ENCODE peak calls at places on chromosomes 12 and 14, in eight cellular contexts. F is EL; M is ELR; H is H9; V is left cardiac atrium; G is immature natural killer cell; J is stimulated activated naive CD4-positive, alpha-beta T cell treated with Interleukin-2 at 50 U/mL for 16 hours; I is activated CD4-positive, alpha-beta T cell treated with anti-CD3 and anti-CD28 coated beads, Interleukin-2, amount 10 ng/mL, durations not matched to agents 7 days and 5 days. A is an unnamed sample.

GRCh38 chr12:52215587-52216031 is 17.4 kb upstream of the KRT7 start:
- DNase-seq in F (peak), M (peak), H (no peak), V (no peak), G (no peak), J (no peak), I (no peak), A (no peak)

GRCh38 chr14:95562892-95563685 is 28.2 kb downstream of the GLRX5 start:
- DNase-seq in F (peak), M (no peak), H (no peak), V (no peak), G (no peak), J (no peak), I (no peak), A (peak)

GRCh38 chr14:68283378-68284123 is 464.0 kb downstream of the RAD51B start:
- DNase-seq in F (no peak), M (no peak), H (no peak), V (peak), G (peak), J (peak), I (peak), A (peak)

GRCh38 chr12:98820005-98820404 is 174.9 kb downstream of the APAF1 start:
- DNase-seq in F (no peak), M (no peak), H (no peak), V (no peak), G (no peak), J (no peak), I (no peak), A (no peak)

GRCh38 chr14:77027538-77028383 is 747 bp downstream of the IRF2BPL start:
- DNase-seq in F (peak), M (peak), H (peak), V (peak), G (peak), J (peak), I (peak), A (peak)

GRCh38 chr14:89185919-89186849 is 230.8 kb downstream of the FOXN3 start:
- DNase-seq in F (peak), M (peak), H (no peak), V (no peak), G (no peak), J (no peak), I (no peak), A (peak)

GRCh38 chr12:99498756-99499155 is 148.8 kb upstream of the GARIN6 start:
- DNase-seq in F (peak), M (peak), H (peak), V (no peak), G (no peak), J (no peak), I (no peak), A (peak)

GRCh38 chr12:123971770-123972447 is 722 bp downstream of the CCDC92 start:
- DNase-seq in F (peak), M (peak), H (peak), V (peak), G (peak), J (peak), I (peak), A (no peak)

GRCh38 chr12:21988619-21989018 is 47.4 kb upstream of the ABCC9 start:
- DNase-seq in F (no peak), M (no peak), H (no peak), V (no peak), G (no peak), J (no peak), I (no peak), A (no peak)

GRCh38 chr14:53927171-53927570 is 29.5 kb downstream of the BMP4 start:
- DNase-seq in F (peak), M (peak), H (no peak), V (no peak), G (no peak), J (no peak), I (no peak), A (no peak)

GRCh38 chr12:27572486-27573255 is 48.7 kb downstream of the PPFIBP1 start:
- DNase-seq in F (peak), M (peak), H (no peak), V (no peak), G (no peak), J (no peak), I (no peak), A (no peak)

GRCh38 chr12:105740970-105741725 is 397.6 kb downstream of the NUAK1 start:
- DNase-seq in F (peak), M (no peak), H (no peak), V (peak), G (no peak), J (no peak), I (no peak), A (peak)

GRCh38 chr14:50550294-50550693 is 9.7 kb upstream of the ATL1 start:
- DNase-seq in F (no peak), M (no peak), H (no peak), V (no peak), G (no peak), J (no peak), I (no peak), A (no peak)

GRCh38 chr12:112851024-112851777 is 55.6 kb upstream of the OAS1 start:
- DNase-seq in F (peak), M (peak), H (no peak), V (no peak), G (no peak), J (no peak), I (no peak), A (no peak)

GRCh38 chr12:122471324-122472226 is 29.2 kb downstream of the ZCCHC8 start:
- DNase-seq in F (peak), M (peak), H (no peak), V (no peak), G (peak), J (no peak), I (peak), A (peak)

GRCh38 chr14:36718216-36718615 is 56.6 kb downstream of the PAX9 start:
- DNase-seq in F (no peak), M (no peak), H (no peak), V (no peak), G (no peak), J (no peak), I (no peak), A (no peak)

GRCh38 chr12:92141585-92142244 is 3.9 kb downstream of the BTG1 start:
- DNase-seq in F (no peak), M (peak), H (no peak), V (no peak), G (no peak), J (no peak), I (peak), A (no peak)

GRCh38 chr14:105878125-105878524 is 351.7 kb downstream of the TMEM121 start:
- DNase-seq in F (no peak), M (no peak), H (no peak), V (peak), G (no peak), J (no peak), I (peak), A (no peak)

GRCh38 chr12:68185598-68185997 is 26.1 kb upstream of the IFNG start:
- DNase-seq in F (no peak), M (no peak), H (no peak), V (no peak), G (no peak), J (no peak), I (no peak), A (no peak)

GRCh38 chr12:19683178-19683927 is 244.1 kb downstream of the AEBP2 start:
- DNase-seq in F (peak), M (peak), H (no peak), V (no peak), G (no peak), J (no peak), I (no peak), A (peak)

GRCh38 chr14:65107200-65107599 is 4.9 kb upstream of the MAX start:
- DNase-seq in F (no peak), M (no peak), H (no peak), V (no peak), G (no peak), J (no peak), I (no peak), A (no peak)

GRCh38 chr14:34912182-34912581 is 37.0 kb upstream of the BAZ1A start:
- DNase-seq in F (peak), M (no peak), H (peak), V (no peak), G (no peak), J (no peak), I (no peak), A (no peak)